ENCODE peak calls at places on chromosomes 5 and 9, in nine cellular contexts. O is GM12878, F is heart left ventricle, X is suprapubic skin, S is stomach, G is HCT116, J is GM12891, N is lower leg skin, A is ovary. Y is an unnamed sample.

GRCh38 chr9:37784291-37784639 is 599 bp downstream of the EXOSC3 start:
- DNase-seq in G (no peak), N (no peak), X (no peak), O (no peak), F (no peak), S (no peak), A (no peak), J (no peak), Y (no peak)

GRCh38 chr5:68225188-68225910 is 9.8 kb downstream of the PIK3R1 start:
- DNase-seq in S (peak), F (peak), A (peak), X (peak), J (no peak), O (no peak), G (no peak), N (peak), Y (peak)

GRCh38 chr9:76456202-76456926 is 2.6 kb upstream of the GCNT1 start:
- DNase-seq in S (peak), J (no peak), X (no peak), F (no peak), A (no peak), N (no peak), G (no peak), O (no peak), Y (peak)

GRCh38 chr9:36930941-36931340 is 103.1 kb downstream of the PAX5 start:
- DNase-seq in O (no peak), N (peak), F (no peak), G (no peak), A (no peak), S (peak), J (no peak), X (no peak), Y (no peak)

GRCh38 chr9:127644943-127645342 is 32.9 kb downstream of the STXBP1 start:
- DNase-seq in N (no peak), F (no peak), O (no peak), A (no peak), J (no peak), S (no peak), X (no peak), G (no peak), Y (no peak)

GRCh38 chr5:132098151-132098594 is 24.6 kb downstream of the CSF2 start:
- DNase-seq in N (peak), X (no peak), J (no peak), F (no peak), G (no peak), S (no peak), O (peak), A (no peak), Y (no peak)

GRCh38 chr9:122213589-122214413 is 15.0 kb downstream of the LHX6 start:
- DNase-seq in S (peak), O (no peak), X (no peak), N (no peak), A (peak), F (no peak), G (peak), J (peak), Y (no peak)

GRCh38 chr9:16521868-16522381 is 348.5 kb downstream of the BNC2 start:
- DNase-seq in S (no peak), N (peak), J (no peak), F (peak), O (no peak), X (no peak), A (no peak), G (no peak), Y (peak)

GRCh38 chr5:134141346-134142050 is 27.0 kb downstream of the TCF7 start:
- DNase-seq in X (peak), G (no peak), O (no peak), A (no peak), J (no peak), N (peak), F (no peak), S (peak), Y (no peak)

DNA sequence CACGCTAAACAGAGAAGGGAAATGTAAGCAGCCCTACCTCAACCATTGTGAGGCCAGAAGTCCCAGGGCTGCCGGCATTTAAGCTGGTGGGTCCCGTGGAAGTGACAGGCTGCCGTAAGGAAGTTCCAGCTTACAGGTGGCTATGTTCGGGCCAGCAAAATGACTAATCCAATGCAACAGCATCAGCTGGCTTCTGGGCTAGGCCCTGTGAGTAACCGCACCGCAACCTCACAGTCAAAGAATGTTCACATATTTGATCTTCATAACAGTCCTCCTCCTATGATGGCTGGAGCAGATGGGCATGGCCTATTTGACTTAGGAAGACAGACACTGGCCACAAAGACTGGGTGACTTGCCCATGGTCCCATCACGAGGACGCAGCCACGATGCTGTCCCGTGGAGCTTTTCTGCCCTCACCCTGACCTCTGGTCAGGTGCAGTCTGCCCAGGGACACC is 88.2 kb downstream of the LIFR start:
- DNase-seq in G (peak), F (no peak), J (no peak), O (no peak), X (peak), N (peak), A (no peak), S (no peak), Y (peak)
- TF ChIP-seq POLR2A in G (no peak), F (no peak), J (no peak), O (no peak), X (no peak), N (no peak), A (no peak), S (no peak), Y (no peak)

DNA sequence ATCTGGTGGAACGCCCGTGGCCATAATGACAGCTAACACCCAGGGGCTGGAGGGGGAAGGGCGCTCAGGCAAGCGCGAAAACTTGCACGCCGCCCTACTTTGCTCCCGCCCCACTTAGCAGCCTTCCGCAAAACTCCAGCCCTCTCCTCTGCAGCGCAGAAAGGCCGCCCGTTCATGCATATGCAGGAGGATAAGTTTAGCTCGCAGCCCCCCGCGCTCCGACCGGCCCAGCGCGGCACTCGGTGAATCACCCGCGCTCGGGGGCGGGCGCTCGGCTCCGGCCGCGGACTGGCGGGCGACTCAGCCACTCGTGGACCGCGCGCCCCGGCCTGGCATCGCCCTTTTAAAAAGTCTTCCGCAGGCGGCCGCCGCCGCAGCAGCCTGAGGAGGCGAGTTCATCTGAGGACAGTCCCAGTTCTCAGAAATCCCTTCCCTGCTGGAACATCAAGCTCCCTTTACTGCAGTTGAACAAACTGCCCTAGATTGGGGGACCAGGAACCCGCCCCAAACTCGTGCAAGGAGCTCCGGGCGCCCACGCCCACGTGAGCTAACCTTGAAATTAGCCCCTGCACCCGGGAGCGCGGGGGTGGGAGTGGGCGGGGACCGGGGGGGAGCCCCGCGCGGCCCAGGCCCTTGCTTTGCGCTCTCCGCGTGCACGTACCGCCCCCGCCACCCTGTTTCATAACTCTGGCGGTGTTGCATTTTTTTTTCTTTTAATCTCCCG is 4.5 kb upstream of the KLF9 start:
- DNase-seq in O (peak), N (peak), S (peak), J (peak), G (peak), A (peak), F (peak), X (peak), Y (peak)
- TF ChIP-seq POLR2A in O (peak), N (no peak), S (no peak), J (no peak), G (no peak), A (peak), F (peak), X (peak), Y (peak)

GRCh38 chr5:72647806-72648205 is 140.6 kb upstream of the ZNF366 start:
- DNase-seq in F (no peak), X (no peak), G (no peak), S (no peak), A (no peak), O (no peak), J (no peak), N (no peak), Y (no peak)

GRCh38 chr5:72646467-72646866 is 139.3 kb upstream of the ZNF366 start:
- DNase-seq in N (no peak), S (no peak), G (no peak), X (no peak), O (no peak), F (no peak), J (no peak), A (no peak), Y (no peak)

GRCh38 chr5:72648511-72648910 is 141.3 kb upstream of the ZNF366 start:
- DNase-seq in X (no peak), N (no peak), S (no peak), O (no peak), G (no peak), J (no peak), F (no peak), A (no peak), Y (no peak)

GRCh38 chr5:72649449-72649848 is 142.2 kb upstream of the ZNF366 start:
- DNase-seq in X (no peak), O (no peak), G (no peak), F (no peak), S (no peak), J (no peak), N (no peak), A (no peak), Y (no peak)

DNA sequence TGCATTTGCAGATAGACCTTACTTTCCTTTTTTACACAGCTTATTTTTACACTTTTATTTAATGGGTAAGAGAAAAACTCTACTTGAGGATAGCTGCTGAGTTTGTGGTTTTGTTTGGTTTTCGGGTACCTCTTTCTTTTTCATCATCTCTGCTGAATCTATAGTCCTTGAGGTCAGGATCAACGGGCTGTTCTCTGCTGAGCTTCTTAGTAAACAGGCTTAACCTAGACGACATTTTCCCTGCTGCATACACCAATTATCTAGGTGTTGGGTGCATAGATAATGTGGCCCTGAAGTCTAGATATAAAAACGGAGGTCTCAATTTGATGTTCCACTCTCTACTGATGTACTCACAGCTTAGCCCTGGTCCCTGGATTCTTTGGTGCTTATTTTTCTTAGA is 138.2 kb upstream of the ZNF366 start:
- DNase-seq in G (no peak), X (no peak), N (no peak), J (no peak), S (no peak), O (no peak), F (no peak), A (no peak), Y (no peak)
- TF ChIP-seq POLR2A in G (no peak), X (no peak), N (no peak), J (no peak), S (no peak), O (no peak), F (no peak), A (no peak), Y (no peak)

GRCh38 chr5:159182691-159183090 is 26.7 kb downstream of the RNF145 start:
- DNase-seq in A (no peak), G (no peak), J (no peak), F (no peak), O (no peak), N (no peak), X (no peak), S (no peak), Y (no peak)

GRCh38 chr5:159185773-159186172 is 23.6 kb downstream of the RNF145 start:
- DNase-seq in X (no peak), S (no peak), N (no peak), A (no peak), G (no peak), F (no peak), O (no peak), J (no peak), Y (no peak)

GRCh38 chr5:159184858-159185381 is 24.4 kb downstream of the RNF145 start:
- DNase-seq in G (no peak), S (no peak), X (no peak), J (no peak), A (no peak), O (no peak), F (no peak), N (no peak), Y (peak)

GRCh38 chr5:159183247-159183646 is 26.1 kb downstream of the RNF145 start:
- DNase-seq in F (no peak), N (no peak), G (no peak), O (no peak), X (no peak), S (no peak), J (no peak), A (no peak), Y (no peak)

DNA sequence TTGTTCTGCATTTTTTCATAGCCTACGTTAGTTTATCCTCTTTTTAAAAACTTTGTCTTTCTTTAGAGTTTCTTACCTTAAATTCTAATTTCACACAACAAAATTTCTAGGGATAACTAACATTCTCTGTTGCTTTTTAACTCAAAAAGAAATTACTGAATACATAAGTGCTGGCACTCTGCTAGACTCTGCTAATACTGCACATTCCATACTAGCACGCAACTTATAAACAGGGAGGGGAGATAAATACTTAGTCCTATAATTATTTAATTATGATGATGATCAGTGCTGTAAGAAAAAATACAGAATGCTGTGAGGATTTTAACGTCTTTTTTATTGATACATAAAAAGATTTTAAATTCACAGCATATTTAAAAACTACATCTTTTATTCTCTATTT is 25.1 kb downstream of the RNF145 start:
- DNase-seq in F (no peak), X (no peak), O (no peak), A (no peak), N (no peak), S (no peak), J (no peak), G (no peak), Y (no peak)
- TF ChIP-seq POLR2A in F (no peak), X (no peak), O (no peak), A (no peak), N (no peak), S (no peak), J (no peak), G (no peak), Y (no peak)

DNA sequence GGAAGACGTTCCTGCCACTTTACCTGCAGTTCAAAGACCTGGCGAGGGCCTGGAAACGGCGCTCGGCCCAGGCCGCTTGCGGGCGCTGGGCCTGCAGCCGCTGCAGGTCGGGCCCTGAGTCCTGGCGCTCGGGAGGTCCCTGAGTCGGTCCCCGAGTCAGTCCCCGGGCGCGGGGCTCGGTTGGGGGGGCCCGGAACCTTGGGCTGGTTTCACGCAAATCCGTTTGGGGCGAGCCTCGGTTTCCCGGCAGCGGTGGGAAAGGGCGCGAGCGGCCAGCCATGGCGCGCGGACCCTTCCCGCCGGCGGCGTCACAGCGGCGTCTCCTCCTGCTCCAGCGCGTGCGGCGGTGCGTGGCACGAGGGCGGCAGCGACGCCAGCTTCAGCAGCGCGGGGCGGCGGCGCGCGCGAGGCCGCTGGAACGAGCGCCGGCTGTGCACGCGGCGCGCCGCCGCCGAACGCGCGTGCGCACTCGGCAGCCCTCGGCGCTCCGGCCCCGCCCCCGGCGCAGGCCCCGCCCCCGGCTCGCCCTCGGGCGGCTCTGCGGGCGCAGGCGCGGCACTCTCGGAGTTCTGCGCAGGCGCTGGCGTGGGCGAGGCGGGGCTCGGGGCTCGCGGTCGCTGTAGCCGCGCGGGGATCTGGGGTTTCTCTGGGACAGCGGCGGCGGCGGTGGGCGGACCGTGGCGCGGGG is 29.8 kb downstream of the EXOC3 start:
- DNase-seq in N (peak), J (peak), F (peak), S (peak), O (no peak), X (peak), A (peak), G (peak), Y (peak)
- TF ChIP-seq POLR2A in N (no peak), J (peak), F (no peak), S (no peak), O (peak), X (peak), A (peak), G (peak), Y (peak)

DNA sequence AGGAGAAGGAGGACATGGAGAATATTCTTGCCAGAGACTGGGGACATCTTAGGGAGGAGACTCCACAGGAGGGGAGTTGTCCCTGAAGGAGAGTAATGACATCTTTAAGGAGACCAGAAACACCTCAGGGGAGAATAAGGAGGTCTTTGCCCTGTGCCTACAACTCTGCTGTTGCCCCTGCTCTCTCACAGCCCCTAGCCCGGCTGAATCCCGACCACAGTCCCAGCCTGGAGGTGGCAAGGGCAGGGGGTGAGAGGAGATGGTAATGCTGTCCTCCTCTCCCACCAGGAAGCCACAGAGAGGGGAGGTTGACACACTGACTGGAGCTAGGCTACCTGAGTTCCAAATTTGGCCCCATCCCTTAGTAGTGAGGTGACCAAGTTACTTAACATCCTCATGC is 30.2 kb upstream of the ENHO start:
- DNase-seq in S (no peak), X (no peak), N (peak), O (no peak), A (no peak), G (no peak), F (no peak), J (no peak), Y (no peak)
- TF ChIP-seq POLR2A in S (no peak), X (no peak), N (no peak), O (no peak), A (no peak), G (no peak), F (no peak), J (no peak), Y (no peak)

GRCh38 chr9:136644593-136645342 is 17.9 kb upstream of the EGFL7 start:
- DNase-seq in N (peak), X (no peak), J (peak), O (no peak), F (peak), A (no peak), S (peak), G (peak), Y (peak)
- TF ChIP-seq POLR2A in N (no peak), X (peak), J (no peak), O (no peak), F (no peak), A (no peak), S (no peak), G (no peak), Y (no peak)

DNA sequence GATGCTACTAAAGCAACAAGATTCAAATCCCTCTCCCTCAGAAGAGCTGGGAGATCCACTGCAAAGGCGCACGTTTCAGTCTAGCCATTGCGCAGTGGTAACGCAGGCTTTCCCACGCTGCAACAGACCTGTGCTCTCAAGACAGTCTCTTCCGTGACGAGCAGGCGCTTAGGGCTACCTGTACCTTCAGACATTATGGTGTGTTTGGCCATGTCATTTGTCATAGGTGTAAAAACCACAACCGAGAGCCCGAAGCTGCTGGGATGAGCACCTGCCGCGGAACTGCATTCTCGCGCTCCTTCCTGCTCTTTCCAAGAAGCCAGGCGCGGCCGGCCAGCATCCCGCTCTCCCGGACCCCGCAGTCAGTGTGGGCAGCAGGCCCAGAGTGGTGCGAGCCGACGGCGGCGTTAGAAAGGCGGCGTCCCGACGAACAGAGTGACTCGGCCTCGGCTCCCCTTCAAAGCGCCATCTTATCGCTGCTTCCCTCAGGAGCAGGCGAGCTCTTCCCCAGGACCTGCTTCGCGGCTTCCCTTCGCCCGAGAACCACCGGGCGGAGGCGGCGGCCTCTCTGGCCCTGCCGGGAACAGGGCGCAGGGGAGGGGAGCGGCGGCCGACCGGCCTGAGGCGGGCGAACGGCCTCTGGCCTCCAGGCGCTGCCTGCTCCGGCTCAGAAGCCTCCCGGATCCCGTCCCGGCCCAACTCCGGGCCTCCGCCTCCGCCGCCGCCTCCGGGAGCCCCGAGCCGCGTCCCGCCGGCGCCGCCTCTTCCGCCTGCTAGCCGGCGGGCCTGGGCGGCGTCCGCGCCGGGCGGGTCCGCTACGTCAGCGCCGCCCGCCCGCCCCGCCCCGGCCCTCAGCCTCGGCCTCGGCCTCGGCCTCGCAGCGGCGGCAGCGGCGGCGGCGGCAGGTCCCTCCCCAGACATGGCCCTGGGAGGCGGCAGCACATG is at the start of gene FAM120A:
- DNase-seq in S (peak), G (peak), X (peak), A (peak), O (no peak), J (peak), N (peak), F (peak), Y (peak)
- TF ChIP-seq POLR2A in S (no peak), G (peak), X (peak), A (peak), O (peak), J (peak), N (no peak), F (no peak), Y (peak)